ENCODE peak calls at places on chromosome 7, in nine cellular contexts. Y is GM20000; N is CD8-positive, alpha-beta T cell; V is neural crest cell; K is RWPE1; Z is natural killer cell; T is psoas muscle; E is mammary epithelial cell; I is A549. F is an unnamed sample.
A peak's percentile ranks its signal among the peaks of the same experiment; 100 is the strongest.

GRCh38 chr7:21355406-21355874 is 72.4 kb upstream of the SP4 start:
- DNase-seq in K (no peak), T (no peak), V (no peak), Y (peak; percentile 72), E (no peak), Z (peak; percentile 43), N (peak; percentile 19), I (no peak), F (no peak)

GRCh38 chr7:29988391-29989256 is 977 bp downstream of the SCRN1 start:
- DNase-seq in T (peak; percentile 68), K (peak; percentile 61), Z (peak; percentile 41), E (peak; percentile 63), V (peak; percentile 37), I (peak; percentile 84), Y (peak; percentile 71), N (peak; percentile 24), F (peak; percentile 54)

GRCh38 chr7:27765856-27766255 is 25.9 kb downstream of the TAX1BP1 start:
- DNase-seq in E (no peak), V (no peak), Z (no peak), Y (no peak), K (no peak), I (no peak), T (no peak), N (no peak), F (no peak)

GRCh38 chr7:6271091-6271658 is 1.2 kb downstream of the CYTH3 start:
- DNase-seq in N (peak; percentile 25), T (peak; percentile 78), Z (peak; percentile 22), Y (peak; percentile 48), K (peak; percentile 75), I (peak; percentile 78), E (peak; percentile 63), V (no peak), F (peak; percentile 53)

GRCh38 chr7:144513332-144513731 is 109.8 kb upstream of the NOBOX start:
- DNase-seq in V (no peak), I (peak; percentile 31), N (no peak), Z (no peak), Y (peak; percentile 20), T (no peak), K (peak; percentile 3), E (no peak), F (no peak)

GRCh38 chr7:135169141-135169935 is 1.2 kb downstream of the CYREN start:
- DNase-seq in T (peak; percentile 74), N (peak; percentile 32), V (no peak), I (peak; percentile 76), K (peak; percentile 68), Z (no peak), Y (peak; percentile 80), E (peak; percentile 81), F (no peak)

GRCh38 chr7:48280100-48280499 is 108.8 kb downstream of the ABCA13 start:
- DNase-seq in N (no peak), I (no peak), E (peak; percentile 93), V (no peak), T (no peak), Y (no peak), K (peak; percentile 60), Z (no peak), F (no peak)

GRCh38 chr7:52777423-52777822 is 258.0 kb upstream of the POM121L12 start:
- DNase-seq in T (no peak), I (no peak), E (no peak), Y (no peak), N (no peak), Z (no peak), K (no peak), V (no peak), F (no peak)

GRCh38 chr7:78296036-78296435 is 497.5 kb downstream of the PHTF2 start:
- DNase-seq in I (no peak), E (no peak), V (no peak), Z (no peak), K (no peak), T (no peak), Y (no peak), N (no peak), F (no peak)

GRCh38 chr7:46581276-46581675 is 660.2 kb upstream of the IGFBP3 start:
- DNase-seq in Y (no peak), N (no peak), E (no peak), T (no peak), V (no peak), Z (no peak), I (no peak), K (no peak), F (no peak)

GRCh38 chr7:17376595-17376994 is 78.1 kb downstream of the AHR start:
- DNase-seq in E (no peak), T (no peak), V (no peak), K (no peak), I (no peak), Z (no peak), Y (no peak), N (no peak), F (no peak)

GRCh38 chr7:16660702-16661464 is 14.9 kb downstream of the BZW2 start:
- DNase-seq in V (no peak), T (no peak), E (peak; percentile 64), Y (no peak), N (no peak), Z (no peak), K (peak; percentile 69), I (peak; percentile 45), F (no peak)

GRCh38 chr7:44107116-44107960 is 3.2 kb downstream of the AEBP1 start:
- DNase-seq in Z (no peak), Y (no peak), I (no peak), N (no peak), T (peak; percentile 52), E (no peak), V (no peak), K (no peak), F (no peak)

GRCh38 chr7:44109991-44110390 is 5.8 kb downstream of the AEBP1 start:
- DNase-seq in N (no peak), K (no peak), I (no peak), E (no peak), V (no peak), Y (no peak), Z (no peak), T (peak; percentile 45), F (no peak)

GRCh38 chr7:44110724-44111635 is 6.8 kb downstream of the AEBP1 start:
- DNase-seq in T (peak; percentile 49), Z (no peak), I (no peak), E (no peak), K (no peak), N (no peak), Y (no peak), V (no peak), F (no peak)

GRCh38 chr7:44107961-44108767 is 4.0 kb downstream of the AEBP1 start:
- DNase-seq in I (no peak), K (no peak), E (no peak), Z (no peak), T (peak; percentile 48), Y (no peak), V (no peak), N (no peak), F (no peak)

GRCh38 chr7:44108768-44109750 is 4.9 kb downstream of the AEBP1 start:
- DNase-seq in T (peak; percentile 40), E (no peak), Z (no peak), N (no peak), K (no peak), Y (no peak), I (no peak), V (no peak), F (no peak)
- TF ChIP-seq CTCF in T (no peak), E (no peak), Z (no peak), N (no peak), K (no peak), Y (no peak), I (no peak), V (no peak), F (peak; percentile 12)

GRCh38 chr7:116561697-116562483 is 37.1 kb downstream of the CAV1 start:
- DNase-seq in E (peak; percentile 18), K (no peak), I (no peak), N (no peak), Z (no peak), Y (no peak), T (peak; percentile 53), V (no peak), F (no peak)

GRCh38 chr7:116562529-116563121 is 37.8 kb downstream of the CAV1 start:
- DNase-seq in E (no peak), Z (no peak), T (no peak), K (no peak), N (no peak), Y (no peak), I (no peak), V (no peak), F (no peak)

GRCh38 chr7:116566666-116567065 is 41.8 kb downstream of the CAV1 start:
- DNase-seq in V (no peak), Z (no peak), N (no peak), I (no peak), E (no peak), T (no peak), K (no peak), Y (no peak), F (no peak)

GRCh38 chr7:116569737-116570136 is 44.9 kb downstream of the CAV1 start:
- DNase-seq in Y (no peak), T (no peak), Z (no peak), I (peak; percentile 30), E (peak; percentile 89), V (no peak), N (no peak), K (peak; percentile 82), F (no peak)

GRCh38 chr7:116565981-116566380 is 41.1 kb downstream of the CAV1 start:
- DNase-seq in K (no peak), E (no peak), I (no peak), Z (no peak), Y (no peak), V (no peak), T (no peak), N (no peak), F (no peak)
- TF ChIP-seq CTCF in K (no peak), E (no peak), I (no peak), Z (no peak), Y (no peak), V (no peak), T (no peak), N (no peak), F (no peak)

GRCh38 chr7:142025896-142026295 is 30.2 kb downstream of the MGAM start:
- DNase-seq in E (peak; percentile 94), V (no peak), Y (no peak), N (no peak), Z (no peak), T (no peak), I (no peak), K (peak; percentile 38), F (no peak)

GRCh38 chr7:142030294-142030693 is 34.6 kb downstream of the MGAM start:
- DNase-seq in N (no peak), Y (no peak), K (peak; percentile 24), Z (no peak), E (peak; percentile 70), T (no peak), I (peak; percentile 37), V (no peak), F (no peak)

GRCh38 chr7:142024547-142024946 is 28.9 kb downstream of the MGAM start:
- DNase-seq in V (no peak), K (peak; percentile 61), E (peak; percentile 92), Y (no peak), N (no peak), T (no peak), Z (no peak), I (no peak), F (no peak)
- TF ChIP-seq CTCF in V (no peak), K (no peak), E (peak; percentile 17), Y (no peak), N (no peak), T (no peak), Z (no peak), I (no peak), F (no peak)

GRCh38 chr7:15168489-15168888 is 265.9 kb upstream of the DGKB start:
- DNase-seq in E (no peak), Z (no peak), N (no peak), Y (no peak), K (no peak), I (no peak), T (no peak), V (no peak), F (no peak)
- TF ChIP-seq CTCF in E (no peak), Z (no peak), N (no peak), Y (no peak), K (no peak), I (no peak), T (no peak), V (no peak), F (no peak)